ENCODE peak calls at places on chromosomes 11 and 22, in four cellular contexts. A is K562, H is GM12878, Y is A549. W is an unnamed sample.

GRCh38 chr11:134576286-134576685 is 164.2 kb upstream of the B3GAT1 start:
- DNase-seq in Y (no peak), H (no peak), A (no peak), W (no peak)

GRCh38 chr11:69089258-69089657 is 40.5 kb downstream of the TPCN2 start:
- DNase-seq in Y (peak; percentile 38), H (no peak), A (peak; percentile 28), W (no peak)

GRCh38 chr22:28978863-28979799 is 82.5 kb downstream of the C22orf31 start:
- DNase-seq in H (no peak), A (no peak), Y (no peak), W (no peak)

GRCh38 chr11:110093407-110094297 is 460 bp downstream of the ZC3H12C start:
- DNase-seq in Y (peak; percentile 59), H (no peak), A (peak; percentile 40), W (peak; percentile 11)

GRCh38 chr11:72758690-72759389 is 6.6 kb upstream of the ARAP1 start:
- DNase-seq in Y (no peak), A (peak; percentile 95), H (no peak), W (no peak)

GRCh38 chr11:27916541-27917100 is 191.3 kb downstream of the KIF18A start:
- DNase-seq in A (no peak), Y (no peak), H (peak; percentile 89), W (no peak)

GRCh38 chr11:2530131-2530854 is 85.5 kb downstream of the KCNQ1 start:
- DNase-seq in Y (no peak), A (no peak), H (no peak), W (no peak)

GRCh38 chr11:118313242-118313641 is 8.7 kb downstream of the CD3E start:
- DNase-seq in A (no peak), Y (no peak), H (no peak), W (no peak)

GRCh38 chr22:38187413-38188212 is 6.0 kb upstream of the PLA2G6 start:
- DNase-seq in Y (no peak), A (no peak), H (no peak), W (peak; percentile 56)

GRCh38 chr11:99370557-99371200 is 349.9 kb downstream of the CNTN5 start:
- DNase-seq in H (no peak), A (no peak), Y (peak; percentile 9), W (no peak)

GRCh38 chr11:63602296-63602695 is 11.9 kb downstream of the PLAAT3 start:
- DNase-seq in Y (no peak), H (no peak), A (no peak), W (no peak)

GRCh38 chr22:46012182-46012880 is 35.4 kb upstream of the WNT7B start:
- DNase-seq in Y (no peak), A (no peak), H (no peak), W (no peak)
- TF ChIP-seq USF2 in Y (no peak), A (no peak), H (no peak), W (no peak)

GRCh38 chr22:22408269-22408668 is 100.3 kb downstream of the ZNF280B start:
- DNase-seq in A (no peak), H (no peak), Y (no peak), W (no peak)

GRCh38 chr22:22410121-22410520 is 98.4 kb downstream of the ZNF280B start:
- DNase-seq in H (no peak), A (no peak), Y (no peak), W (no peak)

GRCh38 chr22:22408731-22409696 is 99.5 kb downstream of the ZNF280B start:
- DNase-seq in H (no peak), Y (peak; percentile 33), A (peak; percentile 87), W (peak; percentile 45)

GRCh38 chr22:22414266-22414665 is 94.3 kb downstream of the ZNF280B start:
- DNase-seq in A (no peak), Y (no peak), H (no peak), W (no peak)

GRCh38 chr22:22410677-22411076 is 97.9 kb downstream of the ZNF280B start:
- DNase-seq in H (no peak), Y (no peak), A (no peak), W (no peak)
- TF ChIP-seq JUNB in H (no peak), Y (no peak), A (no peak), W (no peak)

GRCh38 chr11:94060401-94060800 is 39.2 kb downstream of the HEPHL1 start:
- DNase-seq in H (no peak), Y (no peak), A (no peak), W (no peak)
- TF ChIP-seq USF2 in H (no peak), Y (no peak), A (no peak), W (no peak)

DNA sequence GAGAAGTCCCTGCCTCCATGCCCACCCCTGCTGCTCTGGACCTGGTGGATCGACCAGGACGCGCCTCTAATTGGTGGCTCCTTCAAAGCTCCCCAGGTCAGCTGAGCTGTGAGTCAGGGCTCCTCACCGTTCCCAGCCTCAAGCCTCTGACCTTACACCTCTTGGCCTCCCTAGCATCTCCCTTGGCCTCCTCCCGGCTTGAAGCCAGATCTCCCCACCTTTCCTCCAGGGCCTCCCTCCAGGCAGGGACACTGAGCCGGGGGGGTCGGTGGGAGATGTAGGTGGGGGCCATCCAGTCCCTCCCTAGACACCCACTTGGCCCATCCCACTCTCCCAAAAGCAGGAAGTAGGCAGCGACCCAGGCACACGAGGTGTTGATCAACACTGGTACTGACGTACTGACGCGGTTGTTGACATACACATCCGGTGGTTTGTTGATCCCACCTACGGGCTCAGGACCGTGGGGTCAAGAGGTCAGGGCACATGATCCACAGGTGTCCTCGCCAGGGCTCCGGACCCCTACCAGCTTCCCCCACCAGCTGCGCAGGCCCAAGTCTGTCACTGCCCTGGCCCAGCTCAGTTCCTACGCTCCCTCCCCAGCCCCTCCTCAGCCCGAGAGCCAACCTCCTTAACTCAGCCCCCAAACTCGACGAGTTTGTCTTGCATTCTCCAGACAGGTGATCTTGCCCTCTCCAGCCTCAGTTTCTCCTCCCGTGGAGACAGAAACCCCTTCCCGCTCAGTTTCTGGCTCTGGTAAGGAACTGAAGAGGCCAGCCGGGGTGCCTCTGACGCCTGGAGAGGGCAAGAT is 765 bp downstream of the ATG2A start:
- DNase-seq in Y (peak; percentile 76), H (no peak), A (peak; percentile 80), W (peak; percentile 55)
- TF ChIP-seq JUNB in Y (no peak), H (no peak), A (no peak), W (no peak)

GRCh38 chr11:122226810-122227379 is 110.9 kb upstream of the BLID start:
- DNase-seq in Y (no peak), H (no peak), A (no peak), W (no peak)
- TF ChIP-seq USF2 in Y (no peak), H (no peak), A (no peak), W (no peak)